ENCODE peak calls at places on chromosomes 7 and 10, in four cellular contexts. One of them, this sample, is unnamed.
A peak's percentile ranks its signal among the peaks of the same experiment; 100 is the strongest.

GRCh38 chr7:35754741-35755140 is 46.1 kb upstream of the SEPTIN7 start:
- DNase-seq in H1: no peak
- DNase-seq in IMR-90: peak; percentile 17
- DNase-seq in H9: no peak
- DNase-seq in this sample: no peak

GRCh38 chr7:50197547-50197946 is 104.5 kb upstream of the ZPBP start:
- DNase-seq in IMR-90: no peak
- DNase-seq in H9: peak; percentile 90
- DNase-seq in H1: peak; percentile 59
- DNase-seq in this sample: no peak

GRCh38 chr7:90552521-90552920 is 43.6 kb upstream of the CDK14 start:
- DNase-seq in IMR-90: peak; percentile 35
- DNase-seq in H1: no peak
- DNase-seq in H9: no peak
- DNase-seq in this sample: no peak

GRCh38 chr7:141272417-141272816 is 198.6 kb downstream of the TMEM178B start:
- DNase-seq in H9: no peak
- DNase-seq in H1: no peak
- DNase-seq in IMR-90: no peak
- DNase-seq in this sample: no peak

GRCh38 chr7:116259821-116260440 is 49.6 kb downstream of the TES start:
- DNase-seq in H1: no peak
- DNase-seq in IMR-90: peak; percentile 79
- DNase-seq in H9: no peak
- DNase-seq in this sample: no peak

GRCh38 chr7:138519061-138519798 is 59.2 kb downstream of the TRIM24 start:
- DNase-seq in H1: no peak
- DNase-seq in IMR-90: no peak
- DNase-seq in H9: no peak
- DNase-seq in this sample: no peak

GRCh38 chr10:119535837-119536507 is 6.5 kb downstream of the RGS10 start:
- DNase-seq in H9: no peak
- DNase-seq in IMR-90: no peak
- DNase-seq in H1: no peak
- DNase-seq in this sample: no peak

GRCh38 chr10:71266147-71266917 is 52.7 kb upstream of the SLC29A3 start:
- DNase-seq in IMR-90: peak; percentile 90
- DNase-seq in H9: no peak
- DNase-seq in H1: no peak
- DNase-seq in this sample: no peak

GRCh38 chr7:65722361-65722792 is 150.5 kb upstream of the VKORC1L1 start:
- DNase-seq in H1: no peak
- DNase-seq in H9: peak; percentile 80
- DNase-seq in IMR-90: peak; percentile 11
- DNase-seq in this sample: no peak

GRCh38 chr7:94907420-94908203 is at the start of gene PPP1R9A:
- DNase-seq in H9: peak; percentile 72
- DNase-seq in H1: peak; percentile 41
- DNase-seq in IMR-90: no peak
- DNase-seq in this sample: peak; percentile 64

GRCh38 chr7:47255007-47255406 is 326.9 kb downstream of the TNS3 start:
- DNase-seq in IMR-90: no peak
- DNase-seq in H9: no peak
- DNase-seq in H1: no peak
- DNase-seq in this sample: no peak

GRCh38 chr7:155213955-155214327 is 83.7 kb upstream of the INSIG1 start:
- DNase-seq in H1: no peak
- DNase-seq in H9: no peak
- DNase-seq in IMR-90: no peak
- DNase-seq in this sample: no peak

GRCh38 chr7:140048989-140049338 is 13.8 kb downstream of the PARP12 start:
- DNase-seq in H9: no peak
- DNase-seq in H1: no peak
- DNase-seq in IMR-90: no peak
- DNase-seq in this sample: no peak

GRCh38 chr7:145092766-145093165 is 256.9 kb upstream of the TPK1 start:
- DNase-seq in H9: no peak
- DNase-seq in IMR-90: no peak
- DNase-seq in H1: no peak
- DNase-seq in this sample: no peak

GRCh38 chr10:104501449-104501848 is 139.6 kb upstream of the SORCS3 start:
- DNase-seq in IMR-90: no peak
- DNase-seq in H1: no peak
- DNase-seq in H9: no peak
- DNase-seq in this sample: no peak

GRCh38 chr10:11012476-11012875 is 5.2 kb upstream of the CELF2 start:
- DNase-seq in IMR-90: no peak
- DNase-seq in H1: no peak
- DNase-seq in H9: no peak
- DNase-seq in this sample: no peak

GRCh38 chr7:110835209-110835608 is 255.7 kb upstream of the LRRN3 start:
- DNase-seq in H1: no peak
- DNase-seq in H9: no peak
- DNase-seq in IMR-90: no peak
- DNase-seq in this sample: no peak

GRCh38 chr10:6504296-6504695 is 75.8 kb downstream of the PRKCQ start:
- DNase-seq in IMR-90: no peak
- DNase-seq in H9: no peak
- DNase-seq in H1: no peak
- DNase-seq in this sample: no peak

GRCh38 chr10:351770-352318 is 216.6 kb downstream of the ZMYND11 start:
- DNase-seq in H9: no peak
- DNase-seq in IMR-90: no peak
- DNase-seq in H1: no peak
- DNase-seq in this sample: no peak

GRCh38 chr10:37732685-37733084 is 124.7 kb downstream of the ZNF248 start:
- DNase-seq in IMR-90: peak; percentile 1
- DNase-seq in H1: no peak
- DNase-seq in H9: no peak
- DNase-seq in this sample: no peak

GRCh38 chr10:6635784-6636183 is 55.7 kb upstream of the PRKCQ start:
- DNase-seq in H9: no peak
- DNase-seq in IMR-90: no peak
- DNase-seq in H1: no peak
- DNase-seq in this sample: no peak

GRCh38 chr10:94133239-94133638 is 139.5 kb downstream of the PLCE1 start:
- DNase-seq in IMR-90: no peak
- DNase-seq in H9: no peak
- DNase-seq in H1: no peak
- DNase-seq in this sample: no peak

GRCh38 chr7:32511791-32512190 is 16.5 kb downstream of the AVL9 start:
- DNase-seq in H9: no peak
- DNase-seq in H1: no peak
- DNase-seq in IMR-90: peak; percentile 4
- DNase-seq in this sample: no peak

GRCh38 chr7:29864668-29865067 is 58.4 kb downstream of the WIPF3 start:
- DNase-seq in H9: no peak
- DNase-seq in IMR-90: no peak
- DNase-seq in H1: no peak
- DNase-seq in this sample: no peak

GRCh38 chr7:80823066-80823465 is 95.8 kb downstream of the SEMA3C start:
- DNase-seq in H1: no peak
- DNase-seq in IMR-90: no peak
- DNase-seq in H9: no peak
- DNase-seq in this sample: no peak

GRCh38 chr7:121198502-121198901 is 130.3 kb upstream of the WNT16 start:
- DNase-seq in IMR-90: no peak
- DNase-seq in H9: no peak
- DNase-seq in H1: no peak
- DNase-seq in this sample: no peak

GRCh38 chr7:102974366-102975236 is 61.8 kb downstream of the LRRC17 start:
- DNase-seq in H1: no peak
- DNase-seq in IMR-90: no peak
- DNase-seq in H9: peak; percentile 41
- DNase-seq in this sample: no peak
- H3K18ac ChIP-seq in H1: no peak overlapping the region
- H3K18ac ChIP-seq in IMR-90: no peak overlapping the region
- H3K18ac ChIP-seq in H9: no peak overlapping the region
- H3K18ac ChIP-seq in this sample: no peak overlapping the region

GRCh38 chr10:100998991-100999741 is 442 bp upstream of the LZTS2 start:
- DNase-seq in H9: peak; percentile 75
- DNase-seq in H1: no peak
- DNase-seq in IMR-90: peak; percentile 75
- DNase-seq in this sample: peak; percentile 76
- H2BK15ac ChIP-seq in H9: no peak overlapping the region
- H2BK15ac ChIP-seq in H1: peak overlapping the region; percentile 98
- H2BK15ac ChIP-seq in IMR-90: peak overlapping the region; percentile 99
- H2BK15ac ChIP-seq in this sample: peak overlapping the region; percentile 62

GRCh38 chr10:75439811-75440210 is 8.4 kb downstream of the LRMDA start:
- DNase-seq in IMR-90: no peak
- DNase-seq in H1: no peak
- DNase-seq in H9: no peak
- DNase-seq in this sample: no peak

GRCh38 chr10:75441682-75442081 is 10.3 kb downstream of the LRMDA start:
- DNase-seq in H1: no peak
- DNase-seq in H9: no peak
- DNase-seq in IMR-90: no peak
- DNase-seq in this sample: no peak

GRCh38 chr10:75443362-75443761 is 11.9 kb downstream of the LRMDA start:
- DNase-seq in H9: no peak
- DNase-seq in IMR-90: no peak
- DNase-seq in H1: no peak
- DNase-seq in this sample: no peak

GRCh38 chr10:75440271-75440793 is 8.9 kb downstream of the LRMDA start:
- DNase-seq in H1: no peak
- DNase-seq in H9: no peak
- DNase-seq in IMR-90: no peak
- DNase-seq in this sample: no peak

GRCh38 chr10:75441196-75441595 is 9.8 kb downstream of the LRMDA start:
- DNase-seq in IMR-90: no peak
- DNase-seq in H1: no peak
- DNase-seq in H9: no peak
- DNase-seq in this sample: no peak
- H2AFZ ChIP-seq in IMR-90: no peak overlapping the region
- H2AFZ ChIP-seq in H1: no peak overlapping the region
- H2AFZ ChIP-seq in H9: no peak overlapping the region
- H2AFZ ChIP-seq in this sample: no peak overlapping the region

DNA sequence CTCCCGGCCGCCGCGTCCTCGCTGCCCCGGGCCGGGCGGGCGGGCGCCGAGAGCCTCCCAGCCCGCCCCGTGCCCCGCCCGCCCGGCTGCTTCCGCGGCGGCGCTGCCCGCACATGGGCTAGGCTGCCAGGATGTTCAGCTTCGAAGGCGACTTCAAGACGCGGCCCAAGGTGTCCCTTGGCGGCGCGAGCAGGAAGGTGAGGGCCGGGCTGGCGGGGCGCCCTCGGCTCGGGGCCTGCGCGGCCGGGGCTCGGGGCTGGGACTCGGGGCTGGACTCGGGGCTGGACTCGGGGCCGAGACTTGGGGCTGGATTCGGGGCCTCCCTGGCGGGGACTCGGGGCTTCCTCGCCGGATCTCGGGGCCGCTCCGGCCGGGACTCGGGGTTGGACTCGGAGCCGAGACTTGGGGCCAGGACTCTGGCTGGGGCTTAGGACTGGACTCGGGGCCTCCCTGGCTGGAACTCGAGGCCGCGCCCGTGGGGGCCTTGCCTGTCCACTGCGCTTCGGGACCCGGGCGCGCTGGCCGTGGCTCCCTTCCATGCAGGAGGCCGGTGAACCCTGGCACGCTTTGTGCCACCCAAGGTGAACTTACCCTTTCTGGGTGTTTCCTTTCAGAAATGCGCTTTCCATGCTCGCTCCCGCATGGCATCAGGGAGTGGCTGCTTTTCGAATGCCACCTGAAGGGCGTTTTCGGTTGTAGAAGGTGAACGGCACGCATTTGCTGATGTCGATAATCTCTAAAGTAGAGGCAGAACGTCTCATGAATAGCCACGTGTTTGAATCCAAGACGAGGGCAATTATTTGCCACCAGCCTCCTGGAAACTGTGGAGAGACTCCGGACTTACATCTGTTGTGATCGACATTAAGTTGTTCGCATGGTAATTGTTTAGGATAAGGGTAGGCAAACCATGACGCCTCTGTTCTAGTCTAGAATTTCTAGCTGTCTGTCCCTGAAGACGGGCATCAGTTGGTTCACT is 704 bp downstream of the UBE3C start:
- DNase-seq in H1: no peak
- DNase-seq in IMR-90: peak; percentile 38
- DNase-seq in H9: no peak
- DNase-seq in this sample: peak; percentile 15
- H3K18ac ChIP-seq in H1: peak overlapping the region; percentile 48
- H3K18ac ChIP-seq in IMR-90: no peak overlapping the region
- H3K18ac ChIP-seq in H9: no peak overlapping the region
- H3K18ac ChIP-seq in this sample: peak overlapping the region; percentile 85

GRCh38 chr10:79136227-79137005 is 67.7 kb downstream of the ZMIZ1 start:
- DNase-seq in IMR-90: no peak
- DNase-seq in H9: no peak
- DNase-seq in H1: no peak
- DNase-seq in this sample: no peak

GRCh38 chr10:79135790-79136189 is 67.0 kb downstream of the ZMIZ1 start:
- DNase-seq in H1: no peak
- DNase-seq in IMR-90: no peak
- DNase-seq in H9: no peak
- DNase-seq in this sample: no peak

GRCh38 chr10:79137826-79138225 is 69.1 kb downstream of the ZMIZ1 start:
- DNase-seq in IMR-90: peak; percentile 62
- DNase-seq in H1: no peak
- DNase-seq in H9: no peak
- DNase-seq in this sample: no peak

GRCh38 chr10:79138449-79139123 is 69.8 kb downstream of the ZMIZ1 start:
- DNase-seq in H1: no peak
- DNase-seq in H9: no peak
- DNase-seq in IMR-90: no peak
- DNase-seq in this sample: no peak

DNA sequence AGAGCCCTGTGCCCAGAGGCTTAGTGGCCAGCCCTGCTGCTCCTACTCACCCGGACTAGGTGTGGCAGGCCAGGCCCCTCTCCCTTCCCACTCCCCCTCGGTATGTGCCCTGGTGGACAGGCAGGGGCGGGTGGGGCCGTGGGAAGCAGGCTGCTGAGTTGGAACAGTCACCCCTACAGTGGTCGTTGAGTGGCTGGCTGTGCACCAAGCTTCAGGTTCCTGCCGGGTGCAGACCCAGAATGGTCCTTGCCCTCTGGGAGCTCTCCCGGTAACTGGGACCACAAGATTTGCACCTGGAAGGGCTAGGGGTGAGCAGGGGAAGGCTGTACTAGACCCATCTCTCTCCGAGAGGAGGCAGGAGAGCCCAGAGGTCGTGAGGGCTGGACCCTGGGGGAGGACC is 68.6 kb downstream of the ZMIZ1 start:
- DNase-seq in H1: no peak
- DNase-seq in IMR-90: no peak
- DNase-seq in H9: no peak
- DNase-seq in this sample: no peak
- H2BK15ac ChIP-seq in H1: no peak overlapping the region
- H2BK15ac ChIP-seq in IMR-90: peak overlapping the region; percentile 88
- H2BK15ac ChIP-seq in H9: no peak overlapping the region
- H2BK15ac ChIP-seq in this sample: no peak overlapping the region

DNA sequence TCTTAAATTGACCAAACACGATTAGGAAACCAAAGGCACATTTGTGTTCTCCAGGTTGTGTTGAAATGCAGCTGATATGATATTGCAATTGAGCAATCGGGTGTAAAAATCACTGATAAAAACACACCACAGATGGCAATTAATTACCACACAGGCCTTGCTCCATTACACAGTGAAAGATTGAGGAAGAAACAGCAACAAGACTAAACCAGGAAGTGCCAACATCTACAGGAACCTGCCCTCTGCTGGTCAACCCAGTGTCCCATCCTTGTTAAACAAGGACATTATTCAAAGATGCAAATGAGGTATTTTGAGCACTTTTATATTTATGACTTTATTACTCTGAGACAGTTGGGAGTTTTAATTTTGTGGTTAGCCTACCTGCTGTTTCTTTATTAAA is 765.6 kb upstream of the GHITM start:
- DNase-seq in H9: peak; percentile 50
- DNase-seq in IMR-90: no peak
- DNase-seq in H1: peak; percentile 23
- DNase-seq in this sample: no peak
- H2AFZ ChIP-seq in H9: no peak overlapping the region
- H2AFZ ChIP-seq in IMR-90: no peak overlapping the region
- H2AFZ ChIP-seq in H1: no peak overlapping the region
- H2AFZ ChIP-seq in this sample: no peak overlapping the region

This sample was measured in neuronal stem cell.